ENCODE peak calls at places on chromosomes 16 and 17, in nine cellular contexts. Q is hepatocyte, X is OCI-LY7, V is neural progenitor cell, M is GM23338, L is PC-3, S is HCT116, O is GM23248, N is SK-N-SH. U is an unnamed sample.

GRCh38 chr16:78842950-78843349 is 743.5 kb downstream of the WWOX start:
- DNase-seq in Q (no peak), X (no peak), V (no peak), M (no peak), L (no peak), S (no peak), O (no peak), N (no peak), U (no peak)

GRCh38 chr17:45320349-45320930 is 3.6 kb upstream of the MAP3K14 start:
- DNase-seq in Q (no peak), X (no peak), V (no peak), M (no peak), L (peak; percentile 97), S (no peak), O (peak; percentile 84), N (no peak), U (peak; percentile 29)

GRCh38 chr17:62865586-62865985 is 57.5 kb upstream of the MARCHF10 start:
- DNase-seq in Q (no peak), X (no peak), V (no peak), M (no peak), L (no peak), S (no peak), O (no peak), N (no peak), U (no peak)

GRCh38 chr17:41957058-41957868 is 9.3 kb upstream of the CNP start:
- DNase-seq in Q (no peak), X (no peak), V (peak; percentile 15), M (peak; percentile 60), L (no peak), S (no peak), O (no peak), N (no peak), U (no peak)

GRCh38 chr16:79269211-79269863 is 331.2 kb downstream of the MAF start:
- DNase-seq in Q (no peak), X (peak; percentile 48), V (no peak), M (no peak), L (no peak), S (no peak), O (no peak), N (no peak), U (no peak)

GRCh38 chr17:44918006-44918405 is 2.7 kb upstream of the GFAP start:
- DNase-seq in Q (no peak), X (no peak), V (no peak), M (no peak), L (no peak), S (no peak), O (no peak), N (no peak), U (no peak)

GRCh38 chr17:60065136-60065535 is 13.6 kb downstream of the HEATR6 start:
- DNase-seq in Q (no peak), X (no peak), V (no peak), M (no peak), L (peak; percentile 71), S (no peak), O (peak; percentile 34), N (no peak), U (no peak)

GRCh38 chr16:89575247-89576172 is at the start of gene CPNE7:
- DNase-seq in Q (no peak), X (no peak), V (peak; percentile 60), M (peak; percentile 49), L (no peak), S (no peak), O (peak; percentile 61), N (peak; percentile 55), U (no peak)

GRCh38 chr17:614637-615546 is 99.7 kb downstream of the VPS53 start:
- DNase-seq in Q (peak; percentile 45), X (no peak), V (no peak), M (no peak), L (peak; percentile 80), S (no peak), O (peak; percentile 80), N (no peak), U (no peak)

GRCh38 chr17:8753976-8754440 is 4.3 kb downstream of the SPDYE4 start:
- DNase-seq in Q (peak; percentile 55), X (peak; percentile 44), V (no peak), M (peak; percentile 71), L (peak; percentile 56), S (peak; percentile 31), O (peak; percentile 59), N (no peak), U (peak; percentile 27)

GRCh38 chr16:72926671-72927070 is 121.3 kb downstream of the ZFHX3 start:
- DNase-seq in Q (no peak), X (no peak), V (no peak), M (no peak), L (no peak), S (no peak), O (no peak), N (no peak), U (no peak)

GRCh38 chr17:21209511-21210175 is 4.3 kb downstream of the TMEM11 start:
- DNase-seq in Q (no peak), X (no peak), V (no peak), M (no peak), L (no peak), S (no peak), O (peak; percentile 57), N (no peak), U (no peak)

GRCh38 chr16:7644171-7644570 is 311.5 kb downstream of the RBFOX1 start:
- DNase-seq in Q (no peak), X (no peak), V (no peak), M (no peak), L (no peak), S (no peak), O (no peak), N (no peak), U (no peak)

GRCh38 chr16:69399361-69399760 is 13.6 kb upstream of the TERF2 start:
- DNase-seq in Q (no peak), X (no peak), V (no peak), M (no peak), L (no peak), S (no peak), O (peak; percentile 62), N (no peak), U (no peak)

GRCh38 chr16:78227855-78228254 is 128.4 kb downstream of the WWOX start:
- DNase-seq in Q (no peak), X (peak; percentile 7), V (peak; percentile 45), M (peak; percentile 64), L (peak; percentile 39), S (no peak), O (no peak), N (peak; percentile 49), U (no peak)

GRCh38 chr17:77844681-77845080 is 113.8 kb upstream of the TNRC6C start:
- DNase-seq in Q (no peak), X (no peak), V (no peak), M (no peak), L (no peak), S (no peak), O (no peak), N (no peak), U (no peak)

GRCh38 chr17:39622380-39623006 is 4.3 kb upstream of the PPP1R1B start:
- DNase-seq in Q (no peak), X (peak; percentile 33), V (no peak), M (peak; percentile 21), L (peak; percentile 21), S (no peak), O (peak; percentile 48), N (no peak), U (peak; percentile 27)

GRCh38 chr17:34504814-34505484 is 74.4 kb upstream of the TMEM132E start:
- DNase-seq in Q (no peak), X (no peak), V (no peak), M (no peak), L (no peak), S (no peak), O (no peak), N (no peak), U (peak; percentile 65)
- H3K4me2 ChIP-seq in Q (no peak overlapping the region), X (no peak overlapping the region), V (no peak overlapping the region), M (no peak overlapping the region), L (no peak overlapping the region), S (no peak overlapping the region), O (no peak overlapping the region), N (no peak overlapping the region), U (peak overlapping the region; percentile 44)

DNA sequence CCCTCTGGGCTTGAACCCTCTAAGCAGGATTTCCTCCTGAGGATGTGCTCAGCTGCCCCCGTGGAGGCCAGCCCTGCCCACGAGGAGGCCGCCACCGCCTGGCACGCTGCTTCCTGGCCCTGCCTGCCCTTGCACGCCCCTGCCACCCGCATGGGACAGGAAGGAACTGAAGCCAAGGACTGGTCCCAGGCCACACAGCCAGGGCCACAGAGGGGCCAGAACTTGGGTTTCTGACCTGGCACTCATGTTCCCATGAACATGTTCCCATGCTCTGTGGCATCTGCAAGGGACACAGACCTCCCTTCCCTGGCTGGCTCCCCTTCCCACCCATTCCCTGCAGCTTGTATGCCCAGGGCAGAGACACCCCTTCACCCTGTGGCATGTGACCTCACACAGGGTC is 24.1 kb upstream of the MTSS2 start:
- DNase-seq in Q (no peak), X (no peak), V (no peak), M (no peak), L (no peak), S (no peak), O (no peak), N (no peak), U (no peak)
- H3K4me1 ChIP-seq in Q (peaks cover 52% of the 10 kb centered on the region), X (no peaks in the 10 kb centered on the region), V (peaks cover 23% of the 10 kb centered on the region), M (peaks cover 26% of the 10 kb centered on the region), L (peaks cover 30% of the 10 kb centered on the region), S (peaks cover 35% of the 10 kb centered on the region), O (peaks cover 41% of the 10 kb centered on the region), N (peaks cover 79% of the 10 kb centered on the region), U (no peaks in the 10 kb centered on the region)

DNA sequence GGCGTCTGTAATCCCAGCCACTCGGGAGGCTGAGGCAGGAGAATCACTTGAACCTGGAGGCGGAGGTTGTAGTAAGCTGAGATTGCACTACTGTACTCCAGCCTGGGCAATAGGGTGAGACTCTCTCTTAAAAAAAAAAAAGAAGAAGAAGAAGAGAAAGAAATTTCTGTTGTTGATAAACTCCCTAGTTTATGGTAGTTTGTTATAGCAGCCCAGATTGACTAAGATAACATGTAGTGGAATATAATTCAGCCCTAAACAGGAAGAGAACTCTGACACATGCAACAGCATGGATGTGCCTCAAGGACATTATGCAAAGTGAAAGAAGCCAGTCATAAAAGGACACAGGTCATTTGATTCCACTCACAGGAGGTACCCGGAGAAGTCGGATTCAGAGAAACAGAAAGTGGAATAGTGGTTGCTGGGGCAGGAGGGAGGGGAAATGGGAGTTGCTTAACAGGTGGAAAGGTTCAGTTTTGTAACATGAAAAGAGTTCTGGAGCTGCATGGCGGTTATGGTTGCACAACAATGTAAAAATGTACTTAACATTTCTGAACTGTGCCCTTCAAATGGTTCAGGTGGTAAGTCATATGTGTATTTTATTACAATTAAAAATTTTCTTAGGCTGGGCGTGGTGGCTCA is 26.0 kb upstream of the PRM1 start:
- DNase-seq in Q (peak; percentile 42), X (no peak), V (no peak), M (no peak), L (no peak), S (no peak), O (no peak), N (no peak), U (no peak)
- TF ChIP-seq EZH2phosphoT487 in Q (no peak), X (no peak), V (no peak), M (no peak), L (no peak), S (no peak), O (no peak), N (no peak), U (no peak)

DNA sequence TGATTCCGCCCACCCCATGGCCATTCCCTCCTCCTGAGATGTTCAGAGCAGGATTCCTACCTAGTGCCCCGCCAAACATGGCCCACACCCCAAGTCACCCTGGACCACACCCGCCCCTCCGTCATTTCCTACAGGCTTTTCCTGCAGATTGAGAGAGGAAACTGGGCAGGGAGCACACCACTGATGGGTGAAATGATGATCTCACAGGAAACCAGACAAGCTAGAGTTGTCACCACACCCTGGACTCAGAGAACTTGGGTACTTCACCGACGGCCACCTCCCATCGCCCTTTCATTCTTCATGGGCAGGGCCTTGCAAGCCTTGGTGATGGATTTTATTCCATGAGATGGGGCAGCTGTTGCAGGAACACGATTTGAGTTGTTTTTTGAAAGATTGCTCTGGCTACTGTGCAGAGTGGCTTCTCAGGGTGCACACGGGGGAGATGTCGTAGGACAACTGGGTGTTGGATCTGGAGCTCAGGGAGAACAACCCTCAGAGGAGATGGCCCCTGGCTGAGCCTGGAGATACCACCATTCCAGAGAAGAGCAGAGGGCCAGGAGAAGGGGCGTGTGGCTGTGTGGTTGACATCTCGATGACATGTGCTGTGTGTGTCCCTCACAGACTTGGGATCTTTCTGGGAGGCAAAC is 7.4 kb upstream of the B9D1 start:
- DNase-seq in Q (no peak), X (no peak), V (no peak), M (no peak), L (no peak), S (no peak), O (no peak), N (no peak), U (no peak)
- H3K4me2 ChIP-seq in Q (no peak overlapping the region), X (no peak overlapping the region), V (no peak overlapping the region), M (no peak overlapping the region), L (no peak overlapping the region), S (no peak overlapping the region), O (no peak overlapping the region), N (no peak overlapping the region), U (no peak overlapping the region)

U was measured in MM.1S.